ENCODE peak calls at places on chromosome 6, in six cellular contexts. V is endothelial cell; F is AG10803; K is lung; R is Panc1; D is CD4-positive, alpha-beta T cell. T is an unnamed sample.

GRCh38 chr6:17477356-17477755 is 84.0 kb downstream of the CAP2 start:
- DNase-seq in V (no peak), F (no peak), K (no peak), R (no peak), D (no peak), T (no peak)

GRCh38 chr6:155483858-155484257 is 28.2 kb upstream of the NOX3 start:
- DNase-seq in V (no peak), F (peak), K (no peak), R (no peak), D (no peak), T (no peak)

GRCh38 chr6:72580281-72580940 is 41.5 kb upstream of the KCNQ5 start:
- DNase-seq in V (peak), F (peak), K (no peak), R (peak), D (no peak), T (peak)

GRCh38 chr6:40779399-40779798 is 192.2 kb upstream of the LRFN2 start:
- DNase-seq in V (no peak), F (peak), K (no peak), R (no peak), D (no peak), T (no peak)

GRCh38 chr6:7617954-7618764 is 28.2 kb downstream of the SNRNP48 start:
- DNase-seq in V (no peak), F (peak), K (peak), R (no peak), D (no peak), T (peak)

GRCh38 chr6:17945111-17945510 is 42.3 kb downstream of the KIF13A start:
- DNase-seq in V (no peak), F (peak), K (no peak), R (no peak), D (no peak), T (no peak)

GRCh38 chr6:7165002-7165735 is 57.4 kb downstream of the RREB1 start:
- DNase-seq in V (no peak), F (no peak), K (no peak), R (no peak), D (no peak), T (no peak)

GRCh38 chr6:138973481-138974140 is 14.4 kb downstream of the REPS1 start:
- DNase-seq in V (no peak), F (peak), K (no peak), R (no peak), D (no peak), T (no peak)

GRCh38 chr6:163398104-163398503 is 16.4 kb upstream of the QKI start:
- DNase-seq in V (no peak), F (no peak), K (no peak), R (no peak), D (no peak), T (no peak)

GRCh38 chr6:225121-225721 is 67.1 kb upstream of the DUSP22 start:
- DNase-seq in V (peak), F (no peak), K (no peak), R (no peak), D (peak), T (no peak)

GRCh38 chr6:37546141-37546871 is 46.6 kb upstream of the CCDC167 start:
- DNase-seq in V (no peak), F (no peak), K (no peak), R (no peak), D (no peak), T (no peak)

GRCh38 chr6:129345890-129346289 is 364.1 kb downstream of the ARHGAP18 start:
- DNase-seq in V (no peak), F (peak), K (no peak), R (no peak), D (no peak), T (no peak)

GRCh38 chr6:20028143-20028542 is 184.1 kb downstream of the MBOAT1 start:
- DNase-seq in V (no peak), F (no peak), K (no peak), R (no peak), D (no peak), T (no peak)

GRCh38 chr6:166084951-166085350 is 82.7 kb downstream of the TBXT start:
- DNase-seq in V (no peak), F (no peak), K (no peak), R (no peak), D (no peak), T (no peak)

GRCh38 chr6:36196880-36197548 is 470 bp downstream of the BRPF3 start:
- DNase-seq in V (peak), F (peak), K (peak), R (peak), D (peak), T (peak)

GRCh38 chr6:113893866-113894265 is 36.7 kb downstream of the MARCKS start:
- DNase-seq in V (no peak), F (peak), K (no peak), R (no peak), D (no peak), T (no peak)

GRCh38 chr6:100593522-100593921 is 128.8 kb upstream of the SIM1 start:
- DNase-seq in V (no peak), F (no peak), K (no peak), R (no peak), D (no peak), T (no peak)

GRCh38 chr6:154298297-154298696 is 58.3 kb downstream of the IPCEF1 start:
- DNase-seq in V (no peak), F (peak), K (no peak), R (no peak), D (no peak), T (no peak)

GRCh38 chr6:22364314-22364713 is 67.5 kb upstream of the PRL start:
- DNase-seq in V (no peak), F (no peak), K (no peak), R (no peak), D (no peak), T (no peak)

GRCh38 chr6:161418458-161418945 is 144.6 kb upstream of the AGPAT4 start:
- DNase-seq in V (peak), F (peak), K (no peak), R (peak), D (no peak), T (peak)

GRCh38 chr6:167207527-167207926 is 49.7 kb upstream of the GPR31 start:
- DNase-seq in V (no peak), F (no peak), K (no peak), R (no peak), D (no peak), T (no peak)

GRCh38 chr6:57324538-57324937 is 7.1 kb downstream of the PRIM2 start:
- DNase-seq in V (no peak), F (peak), K (no peak), R (no peak), D (no peak), T (no peak)
- TF ChIP-seq CTCF in V (peak), F (peak), K (peak), R (peak), D (peak), T (peak)

DNA sequence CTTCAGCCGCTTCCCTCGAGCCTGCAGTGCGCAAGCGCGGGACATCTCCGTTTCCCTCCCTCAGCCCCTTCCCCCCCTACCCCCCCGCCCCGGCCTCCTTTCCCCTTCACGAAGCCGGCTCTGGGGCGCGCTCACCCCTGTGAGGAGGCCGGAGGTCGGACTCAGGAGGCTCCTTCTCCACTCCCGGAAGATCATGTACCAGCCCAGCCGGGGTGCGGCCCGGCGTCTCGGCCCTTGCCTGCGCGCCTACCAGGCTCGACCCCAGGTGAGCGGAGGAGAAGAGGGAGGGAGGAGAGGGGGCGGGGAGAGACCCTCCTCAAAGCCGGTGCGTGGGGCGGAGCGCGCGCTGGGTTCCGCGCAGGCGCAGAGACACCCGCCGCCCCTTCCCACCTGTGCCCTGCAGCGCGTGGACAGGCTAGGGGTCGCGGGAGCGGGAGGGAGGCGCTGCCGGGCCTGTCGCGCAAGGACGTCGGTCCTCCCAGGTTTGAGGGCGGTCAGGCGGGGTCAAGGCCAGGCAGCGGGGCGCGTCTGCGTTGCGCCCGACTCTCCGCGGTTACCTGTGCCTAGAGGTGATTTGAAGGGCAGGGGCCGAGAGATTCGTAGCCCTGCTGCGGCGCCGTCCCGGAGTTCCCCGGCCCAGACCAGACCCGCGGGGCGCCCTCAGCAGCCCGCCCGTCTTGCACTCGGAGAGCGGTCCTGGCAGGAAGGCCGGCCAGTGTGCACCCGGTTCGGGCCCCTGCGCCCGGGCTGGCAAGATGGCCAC is at the start of gene C6orf136:
- DNase-seq in V (peak), F (peak), K (peak), R (no peak), D (peak), T (peak)
- TF ChIP-seq CTCF in V (no peak), F (no peak), K (no peak), R (no peak), D (no peak), T (no peak)

GRCh38 chr6:42510795-42511194 is 53.0 kb upstream of the UBR2 start:
- DNase-seq in V (no peak), F (no peak), K (no peak), R (no peak), D (no peak), T (no peak)
- TF ChIP-seq CTCF in V (no peak), F (peak), K (no peak), R (peak), D (no peak), T (no peak)

GRCh38 chr6:45486739-45487138 is 109.0 kb upstream of the SUPT3H start:
- DNase-seq in V (no peak), F (no peak), K (no peak), R (no peak), D (no peak), T (no peak)

GRCh38 chr6:45491048-45491447 is 113.3 kb upstream of the SUPT3H start:
- DNase-seq in V (no peak), F (no peak), K (no peak), R (no peak), D (no peak), T (no peak)

GRCh38 chr6:45488269-45488668 is 110.5 kb upstream of the SUPT3H start:
- DNase-seq in V (no peak), F (no peak), K (no peak), R (no peak), D (no peak), T (no peak)

GRCh38 chr6:45487645-45488044 is 109.9 kb upstream of the SUPT3H start:
- DNase-seq in V (no peak), F (no peak), K (no peak), R (no peak), D (no peak), T (no peak)

DNA sequence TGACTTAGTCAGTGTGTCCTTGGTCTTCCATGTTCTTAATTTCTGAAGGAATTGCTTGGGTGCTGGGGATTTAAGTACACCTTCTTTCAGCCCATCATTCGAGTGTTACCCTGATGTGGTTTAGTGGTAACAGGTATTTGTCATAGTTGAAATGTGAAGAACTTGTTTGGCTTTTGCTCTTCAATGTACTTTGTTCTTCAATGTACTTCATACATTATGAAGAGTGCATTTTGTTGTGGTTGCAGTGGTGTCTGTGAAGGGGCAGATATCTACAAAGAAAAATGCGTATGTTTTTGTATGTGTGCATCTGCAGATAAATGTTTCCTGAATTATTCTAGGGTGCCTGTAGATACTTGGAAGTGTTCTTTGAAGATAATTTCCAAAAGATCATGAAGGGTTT is 111.2 kb upstream of the SUPT3H start:
- DNase-seq in V (no peak), F (no peak), K (no peak), R (no peak), D (no peak), T (no peak)
- TF ChIP-seq CTCF in V (no peak), F (no peak), K (no peak), R (no peak), D (no peak), T (no peak)

GRCh38 chr6:135497412-135498177 is at the start of gene AHI1:
- DNase-seq in V (peak), F (peak), K (peak), R (peak), D (peak), T (peak)
- TF ChIP-seq CTCF in V (no peak), F (no peak), K (no peak), R (no peak), D (no peak), T (no peak)

GRCh38 chr6:46042355-46042999 is 26.8 kb upstream of the CLIC5 start:
- DNase-seq in V (peak), F (peak), K (no peak), R (no peak), D (no peak), T (peak)
- TF ChIP-seq CTCF in V (peak), F (peak), K (peak), R (peak), D (peak), T (peak)

DNA sequence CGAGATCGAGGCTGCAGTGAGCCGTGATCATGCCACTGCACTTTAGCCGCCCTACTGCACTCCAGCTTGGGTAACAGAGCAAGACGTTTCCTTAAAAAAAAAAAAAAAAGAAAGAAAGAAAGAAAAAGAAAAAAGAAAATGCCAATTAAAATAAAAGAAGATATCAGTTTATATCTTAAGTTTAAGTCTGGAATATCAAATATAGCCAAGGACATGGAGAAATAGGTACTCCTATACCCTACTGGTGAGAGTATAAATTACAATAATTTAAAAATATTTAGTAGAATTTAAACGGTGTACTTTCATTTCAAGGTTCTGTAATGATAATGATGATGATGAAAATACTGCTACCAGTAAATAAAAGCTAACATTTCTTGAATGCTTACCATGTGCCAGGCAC is 3.8 kb upstream of the TRIM31 start:
- DNase-seq in V (no peak), F (no peak), K (no peak), R (no peak), D (no peak), T (no peak)
- TF ChIP-seq CTCF in V (peak), F (peak), K (no peak), R (peak), D (no peak), T (no peak)

DNA sequence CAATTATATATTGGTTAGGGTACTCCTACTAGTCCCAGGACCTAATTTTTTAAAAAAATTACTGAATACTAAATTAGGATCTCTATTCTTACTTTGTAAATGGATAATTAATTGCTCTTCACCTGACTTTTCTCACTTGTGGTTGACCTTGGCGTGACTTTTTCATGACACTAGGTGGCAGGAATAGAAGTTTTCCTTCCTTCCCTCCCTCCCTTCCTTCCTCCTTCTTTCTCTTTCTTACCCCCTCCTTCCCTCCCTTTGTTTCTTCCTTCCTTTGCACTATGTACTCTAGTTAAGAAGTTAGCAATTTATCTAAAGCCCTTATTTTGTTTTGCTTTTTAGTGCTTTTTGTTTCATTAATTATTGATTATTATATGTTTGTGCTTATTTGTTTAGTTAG is 20.4 kb upstream of the HBS1L start:
- DNase-seq in V (no peak), F (no peak), K (no peak), R (no peak), D (no peak), T (no peak)
- TF ChIP-seq CTCF in V (no peak), F (no peak), K (no peak), R (no peak), D (peak), T (no peak)

GRCh38 chr6:77124604-77125003 is 338.7 kb downstream of the HTR1B start:
- DNase-seq in V (no peak), F (no peak), K (no peak), R (no peak), D (no peak), T (no peak)
- TF ChIP-seq CTCF in V (no peak), F (no peak), K (no peak), R (peak), D (no peak), T (no peak)

GRCh38 chr6:51108563-51109234 is 290.0 kb downstream of the TFAP2B start:
- DNase-seq in V (no peak), F (peak), K (no peak), R (no peak), D (no peak), T (no peak)

GRCh38 chr6:51107769-51108203 is 289.1 kb downstream of the TFAP2B start:
- DNase-seq in V (no peak), F (no peak), K (no peak), R (no peak), D (no peak), T (no peak)

GRCh38 chr6:51105357-51105756 is 286.7 kb downstream of the TFAP2B start:
- DNase-seq in V (no peak), F (no peak), K (no peak), R (no peak), D (no peak), T (no peak)
- TF ChIP-seq CTCF in V (no peak), F (no peak), K (no peak), R (no peak), D (no peak), T (no peak)